ENCODE peak calls at places on chromosomes 4 and X, in four cellular contexts. D is fibroblast of lung, M is lung, Z is PC-3. W is an unnamed sample.

GRCh38 chrX:50812995-50813842 is 775 bp downstream of the SHROOM4 start:
- DNase-seq in D (peak; percentile 59), M (peak; percentile 34), Z (peak; percentile 5), W (no peak)

GRCh38 chr4:41124916-41125548 is 89.3 kb downstream of the APBB2 start:
- DNase-seq in D (peak; percentile 82), M (peak; percentile 42), Z (no peak), W (no peak)

GRCh38 chrX:9897761-9898161 is 69.4 kb upstream of the CLDN34 start:
- DNase-seq in D (peak; percentile 97), M (no peak), Z (no peak), W (no peak)

GRCh38 chr4:141768954-141769353 is 132.6 kb downstream of the IL15 start:
- DNase-seq in D (peak; percentile 71), M (no peak), Z (peak; percentile 74), W (no peak)

GRCh38 chrX:82775426-82775825 is 732.7 kb upstream of the POU3F4 start:
- DNase-seq in D (no peak), M (no peak), Z (peak; percentile 17), W (no peak)

GRCh38 chr4:153950100-153950979 is 161.5 kb upstream of the SFRP2 start:
- DNase-seq in D (peak; percentile 35), M (no peak), Z (peak; percentile 7), W (peak; percentile 46)

GRCh38 chrX:15988661-15989603 is 134.3 kb upstream of the AP1S2 start:
- DNase-seq in D (peak; percentile 68), M (no peak), Z (peak; percentile 53), W (no peak)

GRCh38 chrX:3407785-3408184 is 61.3 kb upstream of the MXRA5 start:
- DNase-seq in D (no peak), M (no peak), Z (no peak), W (no peak)

GRCh38 chrX:123959281-123960063 is 2.0 kb upstream of the STAG2 start:
- DNase-seq in D (peak; percentile 36), M (peak; percentile 33), Z (peak; percentile 43), W (no peak)

GRCh38 chrX:12446342-12447075 is 308.2 kb downstream of the FRMPD4 start:
- DNase-seq in D (peak; percentile 48), M (no peak), Z (peak; percentile 38), W (no peak)

GRCh38 chr4:17165256-17165655 is 266.8 kb upstream of the LDB2 start:
- DNase-seq in D (peak; percentile 35), M (no peak), Z (no peak), W (no peak)

GRCh38 chr4:107997001-107997788 is 7.5 kb downstream of the HADH start:
- DNase-seq in D (peak; percentile 81), M (no peak), Z (peak; percentile 28), W (no peak)

GRCh38 chr4:38162240-38162784 is 202.1 kb downstream of the PTTG2 start:
- DNase-seq in D (peak; percentile 91), M (peak; percentile 31), Z (peak; percentile 76), W (no peak)

GRCh38 chr4:122003335-122003734 is 51.5 kb upstream of the TRPC3 start:
- DNase-seq in D (no peak), M (no peak), Z (peak; percentile 44), W (peak; percentile 33)

GRCh38 chrX:40083120-40083978 is 14.4 kb downstream of the BCOR start:
- DNase-seq in D (no peak), M (no peak), Z (peak; percentile 40), W (no peak)

GRCh38 chr4:10078481-10079233 is 37.9 kb downstream of the WDR1 start:
- DNase-seq in D (no peak), M (no peak), Z (no peak), W (no peak)

GRCh38 chr4:105283501-105283900 is 136.8 kb downstream of the TET2 start:
- DNase-seq in D (peak; percentile 65), M (no peak), Z (no peak), W (no peak)

GRCh38 chrX:20217906-20218305 is 48.8 kb downstream of the RPS6KA3 start:
- DNase-seq in D (no peak), M (no peak), Z (no peak), W (no peak)

DNA sequence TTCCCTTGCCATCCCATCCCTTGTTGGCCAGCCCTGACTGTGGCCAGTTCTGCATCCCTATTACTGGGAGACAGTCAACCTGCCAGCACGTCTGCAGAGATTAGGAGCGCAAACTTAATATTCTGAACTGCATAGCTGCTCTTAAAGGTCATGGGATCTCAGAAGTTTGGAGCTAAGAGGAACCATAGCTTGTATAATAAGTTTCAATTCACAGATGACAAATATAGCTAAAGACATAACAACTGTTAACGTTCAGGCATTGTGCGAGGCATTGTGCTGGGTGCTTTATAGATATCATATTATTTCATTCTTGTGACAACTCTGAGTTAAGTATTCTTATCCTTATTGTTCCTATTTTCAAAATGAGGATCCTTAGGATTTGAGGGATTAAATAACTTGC is 3.7 kb downstream of the SCARB2 start:
- DNase-seq in D (no peak), M (no peak), Z (no peak), W (no peak)
- H3K27ac ChIP-seq in D (peak overlapping the region; percentile 73), M (peak overlapping the region; percentile 10), Z (no peak overlapping the region), W (no peak overlapping the region)

DNA sequence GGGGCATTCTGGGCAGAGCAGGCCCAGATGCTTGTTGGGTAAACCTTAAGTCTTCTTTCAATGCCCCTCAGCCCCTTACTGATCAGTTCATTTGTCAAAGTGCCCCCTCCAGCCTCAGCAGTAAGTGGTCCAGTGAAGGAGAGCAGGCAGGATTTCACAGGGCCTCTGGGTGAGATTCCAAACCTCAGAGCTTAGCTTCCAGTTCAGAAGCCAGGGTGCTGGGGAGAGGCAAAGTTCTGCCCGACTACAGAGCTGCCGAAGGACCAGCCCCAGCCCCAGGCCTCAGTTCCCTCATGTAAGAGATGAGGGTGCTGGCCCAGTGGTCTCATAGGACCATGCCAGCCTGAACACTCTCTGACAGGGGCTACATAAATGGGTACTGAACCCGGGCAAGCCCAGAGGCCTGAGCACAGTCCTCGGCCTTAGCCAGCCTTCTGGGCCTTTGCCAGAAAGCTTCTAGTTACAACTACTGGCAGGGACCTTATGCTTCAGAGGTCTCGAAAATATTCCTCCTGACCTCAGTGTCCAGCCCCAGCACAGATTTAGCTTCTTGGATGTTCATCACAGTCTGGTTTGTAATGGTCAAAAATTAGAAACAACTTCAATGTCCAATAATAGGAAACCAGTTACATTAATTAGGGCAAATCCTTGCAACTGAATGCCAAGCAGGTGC is 851 bp upstream of the RIPPLY1 start:
- DNase-seq in D (no peak), M (no peak), Z (no peak), W (no peak)
- H3K27ac ChIP-seq in D (no peak overlapping the region), M (no peak overlapping the region), Z (no peak overlapping the region), W (no peak overlapping the region)

GRCh38 chrX:65596270-65596669 is 61.7 kb upstream of the LAS1L start:
- DNase-seq in D (peak; percentile 66), M (no peak), Z (peak; percentile 28), W (peak; percentile 56)
- H3K27ac ChIP-seq in D (peak overlapping the region; percentile 66), M (peak overlapping the region; percentile 66), Z (peak overlapping the region; percentile 77), W (peak overlapping the region; percentile 62)

GRCh38 chr4:3046623-3047022 is 27.7 kb downstream of the HTT-AS start:
- DNase-seq in D (no peak), M (no peak), Z (no peak), W (no peak)
- H3K27ac ChIP-seq in D (no peak overlapping the region), M (no peak overlapping the region), Z (no peak overlapping the region), W (no peak overlapping the region)

DNA sequence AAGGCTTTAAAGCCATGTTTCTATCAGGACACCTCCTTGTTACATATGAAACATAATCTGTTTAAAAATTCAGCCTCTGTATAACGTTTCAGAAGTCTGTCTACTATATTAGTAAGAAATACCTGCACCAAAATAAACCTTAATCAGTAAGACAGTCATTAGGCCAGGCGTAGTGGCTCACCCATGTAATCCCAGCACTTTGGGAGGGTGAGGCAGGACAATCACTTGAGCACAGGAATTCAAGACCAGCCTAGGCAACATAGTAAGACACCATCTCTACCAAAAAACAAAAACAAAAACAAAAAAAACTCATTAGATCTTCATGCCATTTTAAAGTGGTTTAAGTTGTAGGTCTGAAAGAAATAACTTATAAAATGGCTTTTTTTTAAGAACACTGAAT is 107.5 kb upstream of the STIM2 start:
- DNase-seq in D (no peak), M (no peak), Z (no peak), W (no peak)
- H3K27ac ChIP-seq in D (peak overlapping the region; percentile 18), M (no peak overlapping the region), Z (no peak overlapping the region), W (no peak overlapping the region)

DNA sequence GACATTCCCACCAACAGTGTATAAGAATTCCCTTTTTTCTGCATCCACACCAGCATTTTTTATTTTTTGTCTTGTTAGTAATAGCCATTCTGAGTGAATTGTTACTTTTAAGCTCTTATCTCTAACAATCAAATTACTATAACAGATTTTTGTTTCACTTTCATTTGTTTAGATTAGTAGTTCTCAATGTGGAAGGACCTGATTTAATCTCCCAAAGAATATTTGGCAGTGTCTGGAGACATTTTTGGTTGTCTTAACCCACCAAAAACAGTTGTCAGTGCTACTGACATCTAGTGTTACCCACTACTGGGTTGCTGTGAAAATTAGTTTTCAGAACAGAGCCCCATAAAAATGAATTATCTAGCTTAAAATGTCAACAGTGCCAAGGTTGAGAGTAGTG is 37.9 kb downstream of the RUFY3 start:
- DNase-seq in D (no peak), M (no peak), Z (no peak), W (no peak)
- H3K27ac ChIP-seq in D (no peak overlapping the region), M (no peak overlapping the region), Z (no peak overlapping the region), W (no peak overlapping the region)

DNA sequence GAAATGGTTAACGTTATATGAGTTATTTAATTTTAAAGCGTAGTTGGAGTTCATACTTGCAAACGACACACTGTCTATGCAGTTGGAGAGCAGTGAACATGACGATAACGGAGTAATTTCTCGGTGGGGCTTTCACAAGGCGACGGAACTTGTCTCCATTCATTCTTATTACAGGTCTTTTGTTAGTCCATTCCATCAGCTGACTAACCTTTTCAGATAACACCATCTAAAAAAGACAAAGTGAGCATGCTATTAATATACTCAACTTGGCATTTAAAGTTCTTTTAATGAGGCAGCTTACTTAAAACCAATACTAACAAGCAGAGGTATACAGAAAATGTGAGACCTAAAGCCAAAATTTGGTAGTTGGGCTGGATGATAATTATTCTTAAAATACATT is 19.9 kb downstream of the MAGT1 start:
- DNase-seq in D (no peak), M (no peak), Z (no peak), W (no peak)
- H3K27ac ChIP-seq in D (no peak overlapping the region), M (no peak overlapping the region), Z (no peak overlapping the region), W (no peak overlapping the region)

GRCh38 chr4:721261-722171 is 15.9 kb downstream of the PCGF3 start:
- DNase-seq in D (peak; percentile 15), M (no peak), Z (no peak), W (no peak)
- H3K27ac ChIP-seq in D (peak overlapping the region; percentile 54), M (no peak overlapping the region), Z (no peak overlapping the region), W (no peak overlapping the region)

GRCh38 chr4:15545371-15545770 is 75.7 kb downstream of the CC2D2A start:
- DNase-seq in D (no peak), M (no peak), Z (no peak), W (no peak)

GRCh38 chr4:15544196-15544730 is 74.6 kb downstream of the CC2D2A start:
- DNase-seq in D (no peak), M (no peak), Z (no peak), W (no peak)

GRCh38 chr4:15550491-15550890 is 80.8 kb downstream of the CC2D2A start:
- DNase-seq in D (no peak), M (no peak), Z (no peak), W (no peak)

GRCh38 chr4:15543537-15544195 is 74.0 kb downstream of the CC2D2A start:
- DNase-seq in D (no peak), M (no peak), Z (no peak), W (no peak)

GRCh38 chr4:15547392-15547791 is 77.7 kb downstream of the CC2D2A start:
- DNase-seq in D (no peak), M (no peak), Z (no peak), W (peak; percentile 67)
- H3K27ac ChIP-seq in D (no peak overlapping the region), M (no peak overlapping the region), Z (no peak overlapping the region), W (no peak overlapping the region)

GRCh38 chr4:137663376-137664054 is 131.2 kb upstream of the PCDH18 start:
- DNase-seq in D (no peak), M (no peak), Z (no peak), W (no peak)
- H3K27ac ChIP-seq in D (no peak overlapping the region), M (no peak overlapping the region), Z (peak overlapping the region; percentile 19), W (no peak overlapping the region)

W was measured in CD4-positive, alpha-beta memory T cell.